ENCODE peak calls at places on chromosome 12, in six cellular contexts. J is fibroblast of lung, T is right atrium auricular region, G is activated B cell treated with CpG ODN at 0.5 μM for 24 hours, Z is mesothelial cell of epicardium, V is left lung. D is an unnamed sample.

GRCh38 chr12:119072463-119072862 is 91.1 kb downstream of the SRRM4 start:
- DNase-seq in G (no peak), Z (no peak), V (no peak), J (no peak), T (no peak), D (no peak)

GRCh38 chr12:62787606-62788005 is 147.3 kb downstream of the PPM1H start:
- DNase-seq in Z (no peak), V (no peak), T (no peak), J (no peak), G (no peak), D (no peak)

GRCh38 chr12:99260597-99260996 is 387.0 kb upstream of the GARIN6 start:
- DNase-seq in G (no peak), J (no peak), Z (no peak), V (no peak), T (no peak), D (no peak)

GRCh38 chr12:93773122-93773871 is 96.1 kb downstream of the CRADD start:
- DNase-seq in Z (no peak), J (peak; percentile 70), T (no peak), G (no peak), V (no peak), D (no peak)

GRCh38 chr12:116880817-116881324 is 370 bp downstream of the HRK start:
- DNase-seq in J (peak; percentile 60), G (peak; percentile 53), Z (peak; percentile 73), V (no peak), T (no peak), D (peak; percentile 44)

GRCh38 chr12:70732287-70732686 is 95.1 kb upstream of the PTPRB start:
- DNase-seq in V (no peak), T (no peak), G (no peak), Z (no peak), J (no peak), D (no peak)

GRCh38 chr12:51974646-51975045 is 23.1 kb downstream of the ACVR1B start:
- DNase-seq in V (no peak), T (no peak), G (no peak), J (no peak), Z (no peak), D (no peak)

GRCh38 chr12:26373606-26374495 is 178.5 kb downstream of the SSPN start:
- DNase-seq in T (no peak), V (no peak), Z (no peak), J (peak; percentile 68), G (no peak), D (no peak)

GRCh38 chr12:95836630-95837239 is 22.0 kb upstream of the SNRPF start:
- DNase-seq in Z (no peak), G (no peak), T (no peak), V (no peak), J (peak; percentile 63), D (no peak)

GRCh38 chr12:101877816-101878811 is 734 bp downstream of the DRAM1 start:
- DNase-seq in G (peak; percentile 18), V (peak; percentile 46), Z (no peak), T (no peak), J (peak; percentile 36), D (no peak)

GRCh38 chr12:41576925-41577324 is 388.8 kb downstream of the PDZRN4 start:
- DNase-seq in V (no peak), J (no peak), G (no peak), T (no peak), Z (no peak), D (no peak)

GRCh38 chr12:111308473-111308872 is 60.4 kb downstream of the PHETA1 start:
- DNase-seq in J (no peak), V (no peak), Z (no peak), T (no peak), G (no peak), D (no peak)

GRCh38 chr12:106226884-106227640 is 20.8 kb downstream of the CKAP4 start:
- DNase-seq in V (no peak), G (no peak), Z (no peak), T (peak; percentile 60), J (peak; percentile 47), D (peak; percentile 47)

GRCh38 chr12:75294338-75294737 is 35.8 kb downstream of the CAPS2 start:
- DNase-seq in V (no peak), Z (no peak), T (no peak), J (no peak), G (no peak), D (no peak)

GRCh38 chr12:24244231-24244630 is 294.8 kb upstream of the SOX5 start:
- DNase-seq in J (no peak), T (no peak), G (no peak), Z (no peak), V (no peak), D (no peak)

GRCh38 chr12:132194056-132194455 is 49.8 kb downstream of the NOC4L start:
- DNase-seq in Z (no peak), G (no peak), T (no peak), V (no peak), J (no peak), D (no peak)

GRCh38 chr12:81819991-81820633 is 61.0 kb upstream of the PPFIA2 start:
- DNase-seq in G (no peak), J (peak; percentile 89), T (no peak), V (no peak), Z (no peak), D (no peak)

GRCh38 chr12:12835378-12836145 is 22.4 kb downstream of the DDX47 start:
- DNase-seq in V (no peak), J (peak; percentile 81), Z (no peak), G (no peak), T (no peak), D (no peak)

GRCh38 chr12:58922849-58923248 is 2.5 kb upstream of the LRIG3 start:
- DNase-seq in T (no peak), J (peak; percentile 87), V (no peak), Z (no peak), G (no peak), D (no peak)

GRCh38 chr12:5022465-5023061 is 21.1 kb upstream of the KCNA5 start:
- DNase-seq in V (no peak), Z (peak; percentile 65), T (no peak), J (peak; percentile 32), G (peak; percentile 49), D (peak; percentile 53)

GRCh38 chr12:75908961-75909699 is 122.4 kb downstream of the PHLDA1 start:
- DNase-seq in J (peak; percentile 79), T (peak; percentile 62), G (no peak), V (peak; percentile 36), Z (no peak), D (peak; percentile 9)

GRCh38 chr12:104288635-104289258 is 14.8 kb upstream of the EID3 start:
- DNase-seq in T (peak; percentile 80), G (peak; percentile 74), V (peak; percentile 86), J (peak; percentile 82), Z (peak; percentile 74), D (peak; percentile 79)

GRCh38 chr12:21894792-21895392 is 46.3 kb downstream of the ABCC9 start:
- DNase-seq in G (no peak), T (no peak), Z (no peak), V (no peak), J (no peak), D (no peak)

GRCh38 chr12:119459481-119459880 is 125.0 kb downstream of the CCDC60 start:
- DNase-seq in V (no peak), Z (no peak), J (no peak), T (no peak), G (no peak), D (no peak)

GRCh38 chr12:51033048-51033447 is 6.9 kb upstream of the SLC11A2 start:
- DNase-seq in Z (no peak), G (no peak), V (no peak), T (no peak), J (no peak), D (no peak)

GRCh38 chr12:95131589-95132335 is 58.3 kb upstream of the NR2C1 start:
- DNase-seq in J (no peak), T (no peak), Z (no peak), V (no peak), G (no peak), D (no peak)

GRCh38 chr12:79415754-79416435 is 274.9 kb downstream of the PAWR start:
- DNase-seq in G (no peak), Z (no peak), J (peak; percentile 79), T (no peak), V (no peak), D (no peak)

GRCh38 chr12:55970775-55971174 is 3.1 kb upstream of the RAB5B start:
- DNase-seq in Z (no peak), J (peak; percentile 8), T (no peak), V (no peak), G (no peak), D (no peak)

GRCh38 chr12:55972045-55972843 is 1.6 kb upstream of the RAB5B start:
- DNase-seq in J (peak; percentile 73), Z (no peak), V (no peak), G (no peak), T (no peak), D (no peak)

GRCh38 chr12:55974308-55974724 is 438 bp downstream of the RAB5B start:
- DNase-seq in V (peak; percentile 74), Z (no peak), T (peak; percentile 69), J (peak; percentile 59), G (no peak), D (peak; percentile 39)

GRCh38 chr12:55972906-55973597 is 826 bp upstream of the RAB5B start:
- DNase-seq in Z (no peak), T (no peak), G (no peak), V (no peak), J (peak; percentile 58), D (no peak)

GRCh38 chr12:55973598-55974307 is at the start of gene RAB5B:
- DNase-seq in T (peak; percentile 100), G (peak; percentile 83), Z (peak; percentile 96), J (peak; percentile 100), V (peak; percentile 100), D (peak; percentile 91)
- TF ChIP-seq CTCF in T (no peak), G (no peak), Z (peak; percentile 73), J (peak; percentile 40), V (no peak), D (peak; percentile 74)

DNA sequence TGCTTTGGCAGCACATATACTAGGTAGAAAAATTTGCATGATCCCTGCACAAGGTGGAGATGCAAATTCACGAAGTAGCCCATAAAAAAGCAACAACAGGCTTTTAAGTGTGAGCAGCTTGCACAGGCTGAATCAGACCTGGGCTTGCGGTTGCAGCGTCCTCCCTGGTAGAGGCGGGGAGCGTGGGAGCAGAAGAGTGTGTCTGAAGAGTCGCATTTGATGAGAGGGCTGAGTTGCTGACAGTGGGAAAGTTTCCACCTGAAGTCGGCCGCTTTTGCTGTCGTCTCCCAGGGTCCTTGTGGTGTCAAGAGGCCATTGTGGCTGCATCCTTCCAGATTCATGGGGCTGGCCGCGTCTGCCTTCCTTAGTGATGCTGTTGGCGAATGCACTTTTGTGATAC is 6.2 kb downstream of the AACS start:
- DNase-seq in G (no peak), V (no peak), Z (no peak), T (no peak), J (no peak), D (no peak)
- TF ChIP-seq CTCF in G (no peak), V (no peak), Z (no peak), T (no peak), J (no peak), D (no peak)

DNA sequence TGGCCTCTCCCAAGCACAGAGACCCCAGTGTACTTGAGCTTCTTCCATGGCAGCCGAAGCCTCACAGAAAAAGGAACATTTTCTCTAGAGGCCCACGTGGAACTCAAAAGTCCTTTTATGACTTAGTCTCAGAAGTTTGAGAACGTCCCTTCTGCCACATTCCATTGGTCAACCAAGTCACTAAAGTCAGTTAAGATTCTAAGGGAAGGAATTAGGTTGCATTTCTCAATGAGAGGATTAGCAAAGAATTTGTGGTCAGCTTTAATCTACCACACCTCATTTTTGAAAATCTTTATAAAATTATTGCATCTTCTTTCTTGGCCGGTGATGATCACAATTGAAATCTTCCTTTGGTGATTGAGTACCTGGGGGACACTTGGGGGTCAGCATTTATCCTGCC is 279.9 kb upstream of the TBX3 start:
- DNase-seq in T (no peak), J (peak; percentile 18), Z (no peak), G (no peak), V (no peak), D (no peak)
- TF ChIP-seq CTCF in T (no peak), J (no peak), Z (no peak), G (no peak), V (no peak), D (no peak)

GRCh38 chr12:110048242-110049027 is at the start of gene C12orf76:
- DNase-seq in V (peak; percentile 97), J (peak; percentile 96), G (peak; percentile 80), Z (peak; percentile 82), T (peak; percentile 94), D (peak; percentile 76)
- TF ChIP-seq CTCF in V (no peak), J (no peak), G (no peak), Z (no peak), T (no peak), D (no peak)

D was measured in endothelial cell.